ENCODE peak calls at places on chromosomes 2 and 18, in nine cellular contexts. One of them, this sample, is unnamed.

GRCh38 chr2:58054264-58054663 is 7.7 kb downstream of the VRK2 start:
- DNase-seq in lung microvascular endothelial cell: peak; percentile 36
- DNase-seq in A549: no peak
- DNase-seq in RCC 7860: no peak
- DNase-seq in K562: no peak
- DNase-seq in 8988T: no peak
- DNase-seq in GM03348: peak; percentile 55
- DNase-seq in RPMI7951: no peak
- DNase-seq in WTC11: no peak
- DNase-seq in this sample: no peak

GRCh38 chr2:205660521-205661124 is 21.7 kb upstream of the NRP2 start:
- DNase-seq in GM03348: peak; percentile 81
- DNase-seq in A549: no peak
- DNase-seq in lung microvascular endothelial cell: peak; percentile 36
- DNase-seq in RPMI7951: peak; percentile 90
- DNase-seq in 8988T: no peak
- DNase-seq in K562: no peak
- DNase-seq in RCC 7860: peak; percentile 54
- DNase-seq in WTC11: no peak
- DNase-seq in this sample: peak; percentile 97

GRCh38 chr18:78656346-78656925 is 323.2 kb upstream of the SALL3 start:
- DNase-seq in GM03348: no peak
- DNase-seq in RPMI7951: no peak
- DNase-seq in A549: no peak
- DNase-seq in 8988T: no peak
- DNase-seq in lung microvascular endothelial cell: no peak
- DNase-seq in WTC11: no peak
- DNase-seq in RCC 7860: no peak
- DNase-seq in K562: no peak
- DNase-seq in this sample: no peak

GRCh38 chr2:44686561-44686960 is 254.9 kb upstream of the SIX3 start:
- DNase-seq in RPMI7951: peak; percentile 53
- DNase-seq in 8988T: no peak
- DNase-seq in lung microvascular endothelial cell: peak; percentile 32
- DNase-seq in A549: peak; percentile 7
- DNase-seq in GM03348: peak; percentile 57
- DNase-seq in K562: no peak
- DNase-seq in RCC 7860: peak; percentile 62
- DNase-seq in WTC11: no peak
- DNase-seq in this sample: no peak

GRCh38 chr2:113164930-113165585 is 8.7 kb upstream of the PSD4 start:
- DNase-seq in RPMI7951: no peak
- DNase-seq in GM03348: no peak
- DNase-seq in RCC 7860: no peak
- DNase-seq in 8988T: no peak
- DNase-seq in lung microvascular endothelial cell: no peak
- DNase-seq in K562: no peak
- DNase-seq in WTC11: no peak
- DNase-seq in A549: no peak
- DNase-seq in this sample: no peak

GRCh38 chr2:212892193-212892592 is 259.2 kb downstream of the IKZF2 start:
- DNase-seq in lung microvascular endothelial cell: peak; percentile 78
- DNase-seq in A549: no peak
- DNase-seq in RPMI7951: peak; percentile 73
- DNase-seq in GM03348: peak; percentile 55
- DNase-seq in K562: no peak
- DNase-seq in RCC 7860: peak; percentile 34
- DNase-seq in WTC11: peak; percentile 14
- DNase-seq in 8988T: no peak
- DNase-seq in this sample: peak; percentile 53

GRCh38 chr2:10188729-10189305 is 66.3 kb downstream of the RRM2 start:
- DNase-seq in RCC 7860: no peak
- DNase-seq in K562: no peak
- DNase-seq in A549: no peak
- DNase-seq in GM03348: no peak
- DNase-seq in lung microvascular endothelial cell: no peak
- DNase-seq in WTC11: no peak
- DNase-seq in 8988T: no peak
- DNase-seq in RPMI7951: no peak
- DNase-seq in this sample: no peak

GRCh38 chr2:106566050-106566449 is 78.9 kb downstream of the CD8B2 start:
- DNase-seq in A549: peak; percentile 10
- DNase-seq in WTC11: no peak
- DNase-seq in RPMI7951: peak; percentile 30
- DNase-seq in 8988T: no peak
- DNase-seq in K562: no peak
- DNase-seq in lung microvascular endothelial cell: no peak
- DNase-seq in GM03348: no peak
- DNase-seq in RCC 7860: no peak
- DNase-seq in this sample: peak; percentile 27

GRCh38 chr2:169294001-169294675 is 68.2 kb downstream of the LRP2 start:
- DNase-seq in K562: no peak
- DNase-seq in WTC11: no peak
- DNase-seq in RPMI7951: no peak
- DNase-seq in lung microvascular endothelial cell: no peak
- DNase-seq in 8988T: no peak
- DNase-seq in A549: no peak
- DNase-seq in GM03348: no peak
- DNase-seq in RCC 7860: no peak
- DNase-seq in this sample: no peak

GRCh38 chr2:12424820-12425219 is 291.9 kb upstream of the TRIB2 start:
- DNase-seq in K562: no peak
- DNase-seq in GM03348: no peak
- DNase-seq in RPMI7951: no peak
- DNase-seq in 8988T: no peak
- DNase-seq in WTC11: no peak
- DNase-seq in A549: no peak
- DNase-seq in lung microvascular endothelial cell: no peak
- DNase-seq in RCC 7860: no peak
- DNase-seq in this sample: no peak

This sample was measured in myocyte.